ENCODE peak calls at places on chromosomes 6 and 20, in nine cellular contexts. One of them, this sample, is unnamed.

GRCh38 chr20:24732076-24732475 is 217.0 kb upstream of the CST7 start:
- DNase-seq in mammary epithelial cell: no peak
- DNase-seq in BE2C: no peak
- DNase-seq in heart left ventricle: no peak
- DNase-seq in breast epithelium: no peak
- DNase-seq in bronchial epithelial cell: no peak
- DNase-seq in cardiac fibroblast: no peak
- DNase-seq in A673: no peak
- DNase-seq in H9: no peak
- DNase-seq in this sample: no peak

GRCh38 chr20:19633985-19634384 is 124.1 kb upstream of the RIN2 start:
- DNase-seq in mammary epithelial cell: no peak
- DNase-seq in BE2C: no peak
- DNase-seq in heart left ventricle: no peak
- DNase-seq in breast epithelium: no peak
- DNase-seq in bronchial epithelial cell: no peak
- DNase-seq in cardiac fibroblast: peak
- DNase-seq in A673: peak
- DNase-seq in H9: no peak
- DNase-seq in this sample: no peak

GRCh38 chr6:121506761-121507754 is 71.6 kb downstream of the GJA1 start:
- DNase-seq in mammary epithelial cell: peak
- DNase-seq in BE2C: no peak
- DNase-seq in heart left ventricle: no peak
- DNase-seq in breast epithelium: no peak
- DNase-seq in bronchial epithelial cell: peak
- DNase-seq in cardiac fibroblast: peak
- DNase-seq in A673: no peak
- DNase-seq in H9: no peak
- DNase-seq in this sample: no peak

GRCh38 chr20:19317240-19318069 is 105.0 kb downstream of the SLC24A3 start:
- DNase-seq in mammary epithelial cell: no peak
- DNase-seq in BE2C: no peak
- DNase-seq in heart left ventricle: no peak
- DNase-seq in breast epithelium: no peak
- DNase-seq in bronchial epithelial cell: peak
- DNase-seq in cardiac fibroblast: no peak
- DNase-seq in A673: no peak
- DNase-seq in H9: no peak
- DNase-seq in this sample: no peak

GRCh38 chr6:134063966-134064445 is 11.6 kb upstream of the SLC2A12 start:
- DNase-seq in mammary epithelial cell: peak
- DNase-seq in BE2C: peak
- DNase-seq in heart left ventricle: peak
- DNase-seq in breast epithelium: peak
- DNase-seq in bronchial epithelial cell: peak
- DNase-seq in cardiac fibroblast: peak
- DNase-seq in A673: peak
- DNase-seq in H9: peak
- DNase-seq in this sample: peak

GRCh38 chr6:170439366-170440351 is 113.4 kb downstream of the PSMB1 start:
- DNase-seq in mammary epithelial cell: no peak
- DNase-seq in BE2C: no peak
- DNase-seq in heart left ventricle: no peak
- DNase-seq in breast epithelium: no peak
- DNase-seq in bronchial epithelial cell: no peak
- DNase-seq in cardiac fibroblast: peak
- DNase-seq in A673: no peak
- DNase-seq in H9: peak
- DNase-seq in this sample: no peak

GRCh38 chr6:2973656-2974055 is 2.3 kb upstream of the SERPINB6 start:
- DNase-seq in mammary epithelial cell: peak
- DNase-seq in BE2C: no peak
- DNase-seq in heart left ventricle: no peak
- DNase-seq in breast epithelium: peak
- DNase-seq in bronchial epithelial cell: no peak
- DNase-seq in cardiac fibroblast: no peak
- DNase-seq in A673: no peak
- DNase-seq in H9: no peak
- DNase-seq in this sample: no peak

GRCh38 chr20:38007526-38007925 is 25.7 kb downstream of the TTI1 start:
- DNase-seq in mammary epithelial cell: no peak
- DNase-seq in BE2C: no peak
- DNase-seq in heart left ventricle: no peak
- DNase-seq in breast epithelium: no peak
- DNase-seq in bronchial epithelial cell: no peak
- DNase-seq in cardiac fibroblast: no peak
- DNase-seq in A673: no peak
- DNase-seq in H9: no peak
- DNase-seq in this sample: peak

GRCh38 chr6:168282985-168283685 is 36.4 kb downstream of the DACT2 start:
- DNase-seq in mammary epithelial cell: no peak
- DNase-seq in BE2C: no peak
- DNase-seq in heart left ventricle: no peak
- DNase-seq in breast epithelium: no peak
- DNase-seq in bronchial epithelial cell: no peak
- DNase-seq in cardiac fibroblast: no peak
- DNase-seq in A673: no peak
- DNase-seq in H9: no peak
- DNase-seq in this sample: no peak

GRCh38 chr6:61886608-61887259 is 399.3 kb downstream of the KHDRBS2 start:
- DNase-seq in mammary epithelial cell: no peak
- DNase-seq in BE2C: no peak
- DNase-seq in heart left ventricle: no peak
- DNase-seq in breast epithelium: no peak
- DNase-seq in bronchial epithelial cell: peak
- DNase-seq in cardiac fibroblast: no peak
- DNase-seq in A673: peak
- DNase-seq in H9: no peak
- DNase-seq in this sample: no peak

DNA sequence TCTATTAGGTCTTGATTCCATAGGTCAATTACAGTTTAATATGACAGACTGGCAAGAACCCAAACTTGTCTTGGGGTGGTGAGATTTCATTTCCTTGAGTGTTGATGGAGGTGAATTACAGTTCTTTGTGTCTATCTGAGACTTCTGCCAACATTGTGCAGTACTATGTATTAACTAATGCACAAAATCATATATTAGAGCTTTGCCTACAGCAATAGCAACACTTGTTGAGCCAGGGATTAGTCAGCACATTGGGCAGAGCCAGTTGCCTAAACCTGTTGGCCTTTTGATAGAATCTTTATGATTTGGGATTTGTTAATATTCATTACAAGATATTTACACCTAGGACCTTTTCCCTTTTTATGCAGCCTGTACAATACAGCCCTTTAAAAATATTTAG is 135.3 kb upstream of the CENPW start:
- DNase-seq in mammary epithelial cell: peak
- DNase-seq in BE2C: no peak
- DNase-seq in heart left ventricle: no peak
- DNase-seq in breast epithelium: no peak
- DNase-seq in bronchial epithelial cell: peak
- DNase-seq in cardiac fibroblast: no peak
- DNase-seq in A673: no peak
- DNase-seq in H9: no peak
- DNase-seq in this sample: no peak
- TF ChIP-seq CTCF in mammary epithelial cell: no peak
- TF ChIP-seq CTCF in BE2C: no peak
- TF ChIP-seq CTCF in heart left ventricle: no peak
- TF ChIP-seq CTCF in breast epithelium: no peak
- TF ChIP-seq CTCF in bronchial epithelial cell: no peak
- TF ChIP-seq CTCF in cardiac fibroblast: no peak
- TF ChIP-seq CTCF in A673: no peak
- TF ChIP-seq CTCF in H9: no peak
- TF ChIP-seq CTCF in this sample: no peak

DNA sequence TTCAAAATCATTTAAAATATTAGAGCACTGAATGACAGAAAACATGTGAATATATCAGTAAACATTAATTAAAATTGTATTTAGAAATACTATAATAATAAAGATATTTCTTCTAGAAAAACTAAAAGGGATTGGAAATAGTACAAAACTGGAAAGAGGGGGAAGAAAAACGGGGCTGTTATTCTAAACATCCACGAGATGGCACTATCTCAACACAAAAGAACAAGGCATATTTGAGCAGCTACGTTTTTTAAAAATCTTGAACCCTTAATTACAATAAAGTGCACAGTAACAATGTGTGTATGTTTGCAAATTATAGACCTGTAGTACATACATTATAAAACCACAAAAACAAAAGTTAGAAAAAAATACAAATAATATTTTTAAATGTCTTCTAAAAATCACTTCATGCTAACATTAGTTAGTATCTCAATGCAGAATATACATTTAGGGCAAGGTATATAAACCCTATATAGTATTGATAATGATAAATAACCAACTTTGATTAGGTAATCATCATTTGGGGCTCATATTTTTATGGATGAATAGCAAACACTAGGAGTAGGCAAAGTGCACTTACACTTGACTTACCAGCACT is 42.5 kb upstream of the PNISR start:
- DNase-seq in mammary epithelial cell: no peak
- DNase-seq in BE2C: no peak
- DNase-seq in heart left ventricle: no peak
- DNase-seq in breast epithelium: no peak
- DNase-seq in bronchial epithelial cell: peak
- DNase-seq in cardiac fibroblast: peak
- DNase-seq in A673: peak
- DNase-seq in H9: no peak
- DNase-seq in this sample: no peak
- TF ChIP-seq CTCF in mammary epithelial cell: peak
- TF ChIP-seq CTCF in BE2C: peak
- TF ChIP-seq CTCF in heart left ventricle: peak
- TF ChIP-seq CTCF in breast epithelium: no peak
- TF ChIP-seq CTCF in bronchial epithelial cell: peak
- TF ChIP-seq CTCF in cardiac fibroblast: peak
- TF ChIP-seq CTCF in A673: peak
- TF ChIP-seq CTCF in H9: peak
- TF ChIP-seq CTCF in this sample: peak

GRCh38 chr20:46090095-46090388 is 280 bp upstream of the NCOA5 start:
- DNase-seq in mammary epithelial cell: no peak
- DNase-seq in BE2C: no peak
- DNase-seq in heart left ventricle: no peak
- DNase-seq in breast epithelium: no peak
- DNase-seq in bronchial epithelial cell: no peak
- DNase-seq in cardiac fibroblast: no peak
- DNase-seq in A673: no peak
- DNase-seq in H9: no peak
- DNase-seq in this sample: no peak

GRCh38 chr20:46089338-46090094 is at the start of gene NCOA5:
- DNase-seq in mammary epithelial cell: peak
- DNase-seq in BE2C: peak
- DNase-seq in heart left ventricle: peak
- DNase-seq in breast epithelium: peak
- DNase-seq in bronchial epithelial cell: peak
- DNase-seq in cardiac fibroblast: peak
- DNase-seq in A673: peak
- DNase-seq in H9: peak
- DNase-seq in this sample: peak

GRCh38 chr20:46089076-46089337 is 755 bp downstream of the NCOA5 start:
- DNase-seq in mammary epithelial cell: no peak
- DNase-seq in BE2C: no peak
- DNase-seq in heart left ventricle: no peak
- DNase-seq in breast epithelium: peak
- DNase-seq in bronchial epithelial cell: peak
- DNase-seq in cardiac fibroblast: no peak
- DNase-seq in A673: no peak
- DNase-seq in H9: no peak
- DNase-seq in this sample: no peak

GRCh38 chr20:46088409-46089075 is 1.2 kb downstream of the NCOA5 start:
- DNase-seq in mammary epithelial cell: peak
- DNase-seq in BE2C: no peak
- DNase-seq in heart left ventricle: no peak
- DNase-seq in breast epithelium: no peak
- DNase-seq in bronchial epithelial cell: peak
- DNase-seq in cardiac fibroblast: peak
- DNase-seq in A673: peak
- DNase-seq in H9: no peak
- DNase-seq in this sample: no peak

DNA sequence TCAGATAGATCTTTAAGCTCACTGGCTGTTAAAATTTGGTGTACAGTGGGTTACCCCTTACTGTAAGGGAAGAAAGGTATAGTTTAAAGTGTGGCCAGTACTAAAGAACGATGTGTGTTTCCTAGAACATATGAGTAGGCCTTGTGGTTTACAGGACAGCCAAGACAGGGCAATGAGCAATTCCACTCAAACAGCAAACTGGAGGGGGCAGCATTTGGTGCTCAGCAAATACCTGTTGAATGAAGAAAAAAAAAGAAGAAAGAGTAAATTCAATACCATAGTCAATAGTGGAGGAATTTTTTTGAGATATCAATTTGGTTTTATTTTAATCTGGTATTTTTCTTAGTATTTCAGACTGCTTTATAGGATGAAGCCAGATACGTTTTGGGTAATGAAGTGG is 3.8 kb upstream of the NCOA5 start:
- DNase-seq in mammary epithelial cell: peak
- DNase-seq in BE2C: no peak
- DNase-seq in heart left ventricle: no peak
- DNase-seq in breast epithelium: no peak
- DNase-seq in bronchial epithelial cell: peak
- DNase-seq in cardiac fibroblast: peak
- DNase-seq in A673: no peak
- DNase-seq in H9: no peak
- DNase-seq in this sample: no peak
- TF ChIP-seq CTCF in mammary epithelial cell: peak
- TF ChIP-seq CTCF in BE2C: no peak
- TF ChIP-seq CTCF in heart left ventricle: no peak
- TF ChIP-seq CTCF in breast epithelium: no peak
- TF ChIP-seq CTCF in bronchial epithelial cell: no peak
- TF ChIP-seq CTCF in cardiac fibroblast: no peak
- TF ChIP-seq CTCF in A673: no peak
- TF ChIP-seq CTCF in H9: no peak
- TF ChIP-seq CTCF in this sample: no peak

GRCh38 chr6:1789092-1789491 is 179.4 kb downstream of the FOXC1 start:
- DNase-seq in mammary epithelial cell: peak
- DNase-seq in BE2C: no peak
- DNase-seq in heart left ventricle: no peak
- DNase-seq in breast epithelium: no peak
- DNase-seq in bronchial epithelial cell: no peak
- DNase-seq in cardiac fibroblast: peak
- DNase-seq in A673: no peak
- DNase-seq in H9: no peak
- DNase-seq in this sample: no peak

GRCh38 chr6:1796706-1797529 is 187.2 kb downstream of the FOXC1 start:
- DNase-seq in mammary epithelial cell: no peak
- DNase-seq in BE2C: no peak
- DNase-seq in heart left ventricle: no peak
- DNase-seq in breast epithelium: no peak
- DNase-seq in bronchial epithelial cell: no peak
- DNase-seq in cardiac fibroblast: no peak
- DNase-seq in A673: no peak
- DNase-seq in H9: no peak
- DNase-seq in this sample: no peak

GRCh38 chr6:1790684-1791083 is 181.0 kb downstream of the FOXC1 start:
- DNase-seq in mammary epithelial cell: no peak
- DNase-seq in BE2C: no peak
- DNase-seq in heart left ventricle: no peak
- DNase-seq in breast epithelium: no peak
- DNase-seq in bronchial epithelial cell: no peak
- DNase-seq in cardiac fibroblast: no peak
- DNase-seq in A673: no peak
- DNase-seq in H9: no peak
- DNase-seq in this sample: no peak

GRCh38 chr6:1795923-1796322 is 186.2 kb downstream of the FOXC1 start:
- DNase-seq in mammary epithelial cell: no peak
- DNase-seq in BE2C: no peak
- DNase-seq in heart left ventricle: no peak
- DNase-seq in breast epithelium: no peak
- DNase-seq in bronchial epithelial cell: no peak
- DNase-seq in cardiac fibroblast: no peak
- DNase-seq in A673: no peak
- DNase-seq in H9: no peak
- DNase-seq in this sample: no peak

GRCh38 chr6:1792989-1793388 is 183.3 kb downstream of the FOXC1 start:
- DNase-seq in mammary epithelial cell: peak
- DNase-seq in BE2C: peak
- DNase-seq in heart left ventricle: no peak
- DNase-seq in breast epithelium: no peak
- DNase-seq in bronchial epithelial cell: peak
- DNase-seq in cardiac fibroblast: peak
- DNase-seq in A673: peak
- DNase-seq in H9: peak
- DNase-seq in this sample: peak
- TF ChIP-seq CTCF in mammary epithelial cell: peak
- TF ChIP-seq CTCF in BE2C: peak
- TF ChIP-seq CTCF in heart left ventricle: no peak
- TF ChIP-seq CTCF in breast epithelium: no peak
- TF ChIP-seq CTCF in bronchial epithelial cell: peak
- TF ChIP-seq CTCF in cardiac fibroblast: peak
- TF ChIP-seq CTCF in A673: peak
- TF ChIP-seq CTCF in H9: peak
- TF ChIP-seq CTCF in this sample: no peak